ENCODE peak calls at places on chromosomes 6 and 20, in eight cellular contexts. O is T follicular helper cell, W is prostate gland, M is skeletal muscle cell, L is mesenchymal stem cell, H is sciatic nerve, K is upper lobe of right lung, J is psoas muscle. F is an unnamed sample.

GRCh38 chr20:58890454-58891075 is 38.0 kb downstream of the GNAS start:
- DNase-seq in L (peak), O (peak), H (peak), K (peak), M (peak), W (peak), J (peak), F (peak)

GRCh38 chr6:43927525-43928210 is 157.7 kb downstream of the VEGFA start:
- DNase-seq in M (no peak), J (no peak), O (no peak), W (no peak), K (peak), L (no peak), H (no peak), F (no peak)

GRCh38 chr6:127641905-127642304 is 64.9 kb downstream of the C6orf58 start:
- DNase-seq in M (no peak), K (no peak), W (no peak), J (no peak), L (peak), H (no peak), O (no peak), F (no peak)

GRCh38 chr20:41475507-41475906 is 108.9 kb upstream of the EMILIN3 start:
- DNase-seq in K (no peak), H (no peak), O (no peak), W (no peak), M (no peak), L (no peak), J (no peak), F (no peak)

GRCh38 chr20:21808863-21809664 is 103.6 kb downstream of the PAX1 start:
- DNase-seq in W (peak), K (peak), M (no peak), O (peak), H (peak), L (no peak), J (peak), F (peak)

GRCh38 chr6:77457720-77458349 is 5.5 kb downstream of the HTR1B start:
- DNase-seq in H (peak), O (no peak), K (no peak), J (peak), M (peak), L (peak), W (peak), F (peak)

GRCh38 chr6:133512410-133513016 is 271.4 kb downstream of the EYA4 start:
- DNase-seq in M (no peak), J (no peak), W (peak), H (peak), O (no peak), K (no peak), L (peak), F (peak)

GRCh38 chr6:158337332-158337731 is 25.1 kb downstream of the TULP4 start:
- DNase-seq in H (no peak), O (no peak), W (no peak), K (no peak), L (no peak), J (no peak), M (no peak), F (no peak)

F was measured in left ventricle myocardium superior.